ENCODE peak calls at places on chromosomes 11 and 22, in five cellular contexts. One of them, this sample, is unnamed.

GRCh38 chr11:40602866-40603578 is 856.4 kb downstream of the LRRC4C start:
- DNase-seq in suprapubic skin: no peak
- DNase-seq in ovary: no peak
- DNase-seq in HCT116: no peak
- DNase-seq in stomach: no peak
- DNase-seq in this sample: no peak

GRCh38 chr11:61691378-61692156 is 11.4 kb downstream of the DAGLA start:
- DNase-seq in HCT116: no peak
- DNase-seq in ovary: no peak
- DNase-seq in stomach: no peak
- DNase-seq in suprapubic skin: no peak
- DNase-seq in this sample: no peak

GRCh38 chr11:57321996-57322880 is 2.5 kb downstream of the TNKS1BP1 start:
- DNase-seq in HCT116: peak; percentile 77
- DNase-seq in stomach: peak; percentile 88
- DNase-seq in suprapubic skin: peak; percentile 97
- DNase-seq in ovary: peak; percentile 90
- DNase-seq in this sample: peak; percentile 97

GRCh38 chr11:73965076-73965763 is 14.4 kb downstream of the DNAJB13 start:
- DNase-seq in stomach: no peak
- DNase-seq in HCT116: no peak
- DNase-seq in suprapubic skin: no peak
- DNase-seq in ovary: no peak
- DNase-seq in this sample: no peak

GRCh38 chr11:122207921-122208764 is 92.1 kb upstream of the BLID start:
- DNase-seq in stomach: no peak
- DNase-seq in HCT116: no peak
- DNase-seq in suprapubic skin: no peak
- DNase-seq in ovary: no peak
- DNase-seq in this sample: no peak

GRCh38 chr11:26045082-26045481 is 286.8 kb upstream of the ANO3 start:
- DNase-seq in ovary: no peak
- DNase-seq in stomach: no peak
- DNase-seq in HCT116: no peak
- DNase-seq in suprapubic skin: no peak
- DNase-seq in this sample: no peak

GRCh38 chr22:48210812-48211211 is 1448.4 kb downstream of the TBC1D22A start:
- DNase-seq in suprapubic skin: no peak
- DNase-seq in ovary: no peak
- DNase-seq in HCT116: no peak
- DNase-seq in stomach: no peak
- DNase-seq in this sample: no peak

GRCh38 chr11:112881461-112881860 is 79.8 kb upstream of the NCAM1 start:
- DNase-seq in ovary: peak; percentile 79
- DNase-seq in suprapubic skin: no peak
- DNase-seq in stomach: peak; percentile 49
- DNase-seq in HCT116: no peak
- DNase-seq in this sample: peak; percentile 83

GRCh38 chr11:72576196-72576595 is 98.0 kb downstream of the PDE2A start:
- DNase-seq in ovary: no peak
- DNase-seq in suprapubic skin: peak; percentile 40
- DNase-seq in stomach: no peak
- DNase-seq in HCT116: no peak
- DNase-seq in this sample: no peak

GRCh38 chr11:15667127-15667725 is 552.5 kb downstream of the INSC start:
- DNase-seq in ovary: no peak
- DNase-seq in HCT116: no peak
- DNase-seq in stomach: no peak
- DNase-seq in suprapubic skin: no peak
- DNase-seq in this sample: no peak

GRCh38 chr11:8908099-8908498 is 2.9 kb upstream of the AKIP1 start:
- DNase-seq in suprapubic skin: no peak
- DNase-seq in HCT116: no peak
- DNase-seq in ovary: no peak
- DNase-seq in stomach: no peak
- DNase-seq in this sample: no peak

GRCh38 chr11:128949791-128950454 is 7.3 kb upstream of the TP53AIP1 start:
- DNase-seq in ovary: no peak
- DNase-seq in suprapubic skin: no peak
- DNase-seq in HCT116: no peak
- DNase-seq in stomach: no peak
- DNase-seq in this sample: no peak

GRCh38 chr22:17379939-17380710 is 10.9 kb downstream of the CECR2 start:
- DNase-seq in stomach: no peak
- DNase-seq in HCT116: no peak
- DNase-seq in ovary: no peak
- DNase-seq in suprapubic skin: no peak
- DNase-seq in this sample: no peak

GRCh38 chr22:21754523-21755128 is 19.0 kb upstream of the YPEL1 start:
- DNase-seq in suprapubic skin: no peak
- DNase-seq in stomach: peak; percentile 66
- DNase-seq in HCT116: no peak
- DNase-seq in ovary: peak; percentile 69
- DNase-seq in this sample: peak; percentile 68

GRCh38 chr11:112247198-112247597 is 13.5 kb downstream of the PLET1 start:
- DNase-seq in stomach: no peak
- DNase-seq in suprapubic skin: no peak
- DNase-seq in ovary: no peak
- DNase-seq in HCT116: no peak
- DNase-seq in this sample: no peak

GRCh38 chr11:69799582-69799981 is 19.6 kb downstream of the FGF3 start:
- DNase-seq in HCT116: peak; percentile 84
- DNase-seq in stomach: no peak
- DNase-seq in ovary: no peak
- DNase-seq in suprapubic skin: no peak
- DNase-seq in this sample: no peak

GRCh38 chr11:17012712-17013547 is 1.3 kb downstream of the PLEKHA7 start:
- DNase-seq in ovary: peak; percentile 63
- DNase-seq in HCT116: peak; percentile 12
- DNase-seq in stomach: peak; percentile 78
- DNase-seq in suprapubic skin: peak; percentile 75
- DNase-seq in this sample: peak; percentile 74

GRCh38 chr22:17612057-17612456 is 16.5 kb downstream of the ATP6V1E1 start:
- DNase-seq in HCT116: no peak
- DNase-seq in suprapubic skin: no peak
- DNase-seq in stomach: no peak
- DNase-seq in ovary: no peak
- DNase-seq in this sample: no peak

GRCh38 chr22:29811377-29811776 is 26.7 kb downstream of the ASCC2 start:
- DNase-seq in stomach: peak; percentile 78
- DNase-seq in ovary: no peak
- DNase-seq in suprapubic skin: no peak
- DNase-seq in HCT116: no peak
- DNase-seq in this sample: no peak

GRCh38 chr11:18773681-18774080 is 17.9 kb downstream of the PTPN5 start:
- DNase-seq in stomach: no peak
- DNase-seq in HCT116: no peak
- DNase-seq in ovary: no peak
- DNase-seq in suprapubic skin: no peak
- DNase-seq in this sample: no peak

GRCh38 chr11:21142007-21142406 is 472.6 kb downstream of the NELL1 start:
- DNase-seq in HCT116: no peak
- DNase-seq in ovary: no peak
- DNase-seq in suprapubic skin: no peak
- DNase-seq in stomach: no peak
- DNase-seq in this sample: no peak

GRCh38 chr11:94958118-94958517 is 15.2 kb downstream of the CWC15 start:
- DNase-seq in suprapubic skin: no peak
- DNase-seq in ovary: no peak
- DNase-seq in HCT116: no peak
- DNase-seq in stomach: no peak
- DNase-seq in this sample: no peak

GRCh38 chr11:33869511-33870422 is 22.1 kb downstream of the LMO2 start:
- DNase-seq in suprapubic skin: no peak
- DNase-seq in stomach: no peak
- DNase-seq in HCT116: no peak
- DNase-seq in ovary: peak; percentile 43
- DNase-seq in this sample: no peak

DNA sequence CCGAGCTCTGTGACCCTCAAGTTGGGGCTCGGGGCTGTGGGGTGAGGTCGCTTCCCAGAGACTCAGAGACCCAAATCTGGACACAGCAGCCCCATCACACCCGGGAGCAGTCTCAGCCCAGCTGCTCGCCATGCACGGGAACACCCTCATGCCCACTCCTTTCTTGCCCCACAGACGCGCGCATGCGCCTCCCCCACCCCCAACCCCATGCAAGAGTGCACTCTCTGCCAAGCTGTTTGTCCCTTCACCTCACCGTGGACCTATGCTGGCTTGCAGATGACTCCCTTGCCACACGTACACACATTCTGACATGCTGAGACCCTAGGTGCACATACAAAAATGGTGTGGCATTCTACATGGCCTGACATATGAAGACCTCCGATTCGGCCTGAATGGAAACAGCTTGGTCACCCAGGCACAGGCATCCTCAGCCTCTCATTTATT is 500 bp upstream of the CD248 start:
- DNase-seq in HCT116: no peak
- DNase-seq in suprapubic skin: no peak
- DNase-seq in stomach: no peak
- DNase-seq in ovary: peak; percentile 79
- DNase-seq in this sample: peak; percentile 85
- TF ChIP-seq POLR2A in HCT116: no peak
- TF ChIP-seq POLR2A in suprapubic skin: no peak
- TF ChIP-seq POLR2A in stomach: no peak
- TF ChIP-seq POLR2A in ovary: no peak
- TF ChIP-seq POLR2A in this sample: no peak

GRCh38 chr11:117197516-117198456 is 1.4 kb upstream of the TAGLN start:
- DNase-seq in stomach: peak; percentile 57
- DNase-seq in suprapubic skin: no peak
- DNase-seq in HCT116: no peak
- DNase-seq in ovary: peak; percentile 76
- DNase-seq in this sample: peak; percentile 95
- TF ChIP-seq POLR2A in stomach: no peak
- TF ChIP-seq POLR2A in suprapubic skin: no peak
- TF ChIP-seq POLR2A in HCT116: no peak
- TF ChIP-seq POLR2A in ovary: no peak
- TF ChIP-seq POLR2A in this sample: peak; percentile 55

GRCh38 chr11:116360542-116360941 is 412.2 kb downstream of the BUD13 start:
- DNase-seq in HCT116: no peak
- DNase-seq in suprapubic skin: no peak
- DNase-seq in ovary: no peak
- DNase-seq in stomach: no peak
- DNase-seq in this sample: no peak
- TF ChIP-seq POLR2A in HCT116: no peak
- TF ChIP-seq POLR2A in suprapubic skin: no peak
- TF ChIP-seq POLR2A in ovary: no peak
- TF ChIP-seq POLR2A in stomach: no peak
- TF ChIP-seq POLR2A in this sample: no peak

GRCh38 chr22:38051900-38052862 is 5.0 kb upstream of the PICK1 start:
- DNase-seq in HCT116: peak; percentile 63
- DNase-seq in suprapubic skin: peak; percentile 93
- DNase-seq in ovary: peak; percentile 87
- DNase-seq in stomach: peak; percentile 86
- DNase-seq in this sample: peak; percentile 89

GRCh38 chr22:38062782-38063181 is 5.6 kb downstream of the PICK1 start:
- DNase-seq in ovary: no peak
- DNase-seq in HCT116: no peak
- DNase-seq in stomach: no peak
- DNase-seq in suprapubic skin: no peak
- DNase-seq in this sample: no peak

GRCh38 chr22:38051261-38051660 is 5.9 kb upstream of the PICK1 start:
- DNase-seq in ovary: no peak
- DNase-seq in HCT116: no peak
- DNase-seq in suprapubic skin: no peak
- DNase-seq in stomach: no peak
- DNase-seq in this sample: no peak

DNA sequence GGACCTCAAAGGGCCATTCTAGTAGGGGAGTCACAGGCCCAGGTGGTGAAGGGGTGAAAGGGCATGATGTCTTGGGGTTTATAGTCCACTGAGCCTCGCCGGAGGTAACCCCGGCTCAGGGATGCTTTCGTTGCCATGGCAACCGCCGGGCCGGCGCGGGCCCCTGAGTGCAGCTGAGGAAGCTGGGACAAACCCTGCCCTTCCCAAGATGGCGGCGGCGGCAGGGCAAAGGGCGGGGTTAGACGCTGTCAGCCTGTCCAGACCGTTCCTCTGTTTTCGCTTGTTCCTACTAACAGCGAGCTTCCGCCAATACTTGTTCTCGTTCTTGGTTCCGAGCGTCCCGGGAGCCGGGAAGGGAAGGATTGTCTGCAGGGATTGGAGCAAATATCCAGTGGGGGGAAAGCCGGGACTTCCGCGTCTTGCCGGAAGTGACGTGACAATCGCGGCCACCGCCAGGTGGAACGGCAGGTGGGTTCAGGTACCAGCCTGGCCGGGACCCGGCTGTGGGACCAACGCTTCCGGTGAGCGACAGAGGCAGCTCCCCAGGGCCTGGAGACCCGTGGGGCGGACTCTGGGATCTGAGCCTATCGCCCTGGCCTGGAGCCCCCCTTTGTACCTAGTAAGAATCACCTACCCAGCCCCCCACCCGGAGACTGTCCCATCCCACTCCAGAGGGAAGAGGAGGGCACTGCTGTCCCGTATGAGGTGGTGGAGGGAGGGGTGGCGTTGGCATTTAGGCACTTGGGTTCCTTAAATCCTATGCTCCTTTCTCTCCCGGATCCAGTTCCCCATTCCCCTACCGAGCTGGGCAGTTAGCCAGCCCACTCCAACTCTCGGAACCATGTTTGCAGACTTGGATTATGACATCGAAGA is at the start of gene PICK1:
- DNase-seq in suprapubic skin: peak; percentile 95
- DNase-seq in ovary: peak; percentile 94
- DNase-seq in HCT116: peak; percentile 91
- DNase-seq in stomach: peak; percentile 90
- DNase-seq in this sample: peak; percentile 96
- TF ChIP-seq POLR2A in suprapubic skin: peak; percentile 20
- TF ChIP-seq POLR2A in ovary: peak; percentile 34
- TF ChIP-seq POLR2A in HCT116: peak; percentile 74
- TF ChIP-seq POLR2A in stomach: no peak
- TF ChIP-seq POLR2A in this sample: no peak